ENCODE peak calls at places on chromosomes 4 and X, in ten cellular contexts. K is activated effector memory CD4-positive, alpha-beta T cell treated with Interleukin-2 at 50 U/mL for 16 hours; T is DMS79 treated with DMSO at 0.1 percent for 48 hours; O is A172; C is globus pallidus; Y is DMS153; M is NAMALWA; B is ELR; D is CD4-positive, alpha-beta T cell; X is activated T-cell treated with anti-CD3 and anti-CD28 coated beads for 24 hours. N is an unnamed sample.

GRCh38 chr4:180698550-180698949 is 1544.7 kb upstream of the TENM3 start:
- DNase-seq in B (no peak), K (no peak), X (no peak), Y (no peak), D (no peak), M (no peak), O (no peak), T (no peak), C (no peak), N (no peak)

GRCh38 chr4:159396151-159396550 is 293.3 kb downstream of the RAPGEF2 start:
- DNase-seq in K (no peak), C (no peak), O (no peak), X (no peak), B (no peak), M (no peak), D (no peak), Y (no peak), T (no peak), N (no peak)

GRCh38 chr4:136900706-136901105 is 631.6 kb downstream of the PCDH18 start:
- DNase-seq in O (peak), K (no peak), D (no peak), B (peak), T (no peak), Y (no peak), X (no peak), M (no peak), C (no peak), N (no peak)

GRCh38 chr4:185700048-185700447 is 111.9 kb downstream of the SORBS2 start:
- DNase-seq in D (no peak), X (no peak), M (no peak), O (peak), C (no peak), T (no peak), Y (no peak), B (peak), K (no peak), N (no peak)

GRCh38 chr4:39521253-39521908 is 5.9 kb downstream of the UGDH start:
- DNase-seq in Y (no peak), O (no peak), D (no peak), M (no peak), X (no peak), B (peak), C (no peak), T (no peak), K (no peak), N (no peak)

GRCh38 chr4:140308366-140309123 is 64.9 kb upstream of the SCOC start:
- DNase-seq in O (no peak), X (no peak), M (no peak), D (no peak), T (no peak), K (no peak), C (peak), Y (peak), B (peak), N (peak)

GRCh38 chrX:20300822-20301221 is 34.1 kb upstream of the RPS6KA3 start:
- DNase-seq in K (no peak), T (no peak), Y (no peak), C (no peak), D (no peak), O (no peak), B (no peak), X (no peak), M (no peak), N (peak)

GRCh38 chrX:20527458-20528099 is 260.9 kb upstream of the RPS6KA3 start:
- DNase-seq in D (no peak), O (no peak), T (peak), K (no peak), C (no peak), Y (peak), B (peak), X (no peak), M (peak), N (peak)

GRCh38 chr4:121057466-121057911 is 14.8 kb downstream of the NDNF start:
- DNase-seq in C (no peak), T (no peak), D (no peak), X (no peak), M (no peak), Y (no peak), B (no peak), K (no peak), O (no peak), N (no peak)

GRCh38 chr4:123811763-123812390 is 415.3 kb downstream of the SPRY1 start:
- DNase-seq in M (peak), Y (peak), C (peak), K (no peak), B (no peak), D (no peak), X (no peak), O (no peak), T (no peak), N (no peak)

GRCh38 chr4:68572653-68573052 is 3.5 kb downstream of the UGT2B17 start:
- DNase-seq in Y (no peak), T (no peak), O (no peak), K (no peak), C (no peak), B (peak), D (no peak), X (no peak), M (no peak), N (no peak)

GRCh38 chrX:119762718-119763117 is 4.3 kb downstream of the SOWAHD start:
- DNase-seq in O (peak), Y (no peak), X (no peak), T (no peak), K (no peak), D (no peak), C (no peak), M (peak), B (no peak), N (no peak)

GRCh38 chr4:40581254-40582140 is 48.2 kb downstream of the RBM47 start:
- DNase-seq in T (no peak), B (no peak), D (no peak), M (no peak), K (no peak), C (no peak), O (no peak), X (no peak), Y (no peak), N (no peak)

GRCh38 chrX:72713130-72713529 is 976 bp downstream of the PHKA1 start:
- DNase-seq in B (peak), K (no peak), D (no peak), T (no peak), O (no peak), C (no peak), X (no peak), M (no peak), Y (no peak), N (peak)

GRCh38 chrX:150035531-150035930 is 97.2 kb upstream of the EOLA2 start:
- DNase-seq in O (peak), M (no peak), X (no peak), K (no peak), B (peak), T (no peak), C (no peak), Y (no peak), D (no peak), N (peak)

GRCh38 chr4:67103001-67103737 is 442.1 kb downstream of the CENPC start:
- DNase-seq in O (no peak), D (no peak), T (no peak), B (no peak), C (peak), K (no peak), Y (no peak), X (no peak), M (peak), N (no peak)

GRCh38 chr4:80171656-80172055 is 25.6 kb upstream of the PRDM8 start:
- DNase-seq in M (no peak), T (no peak), Y (no peak), K (no peak), X (no peak), O (no peak), D (no peak), B (no peak), C (no peak), N (no peak)

GRCh38 chrX:69158166-69159040 is 6.8 kb downstream of the PJA1 start:
- DNase-seq in T (peak), K (no peak), B (peak), D (peak), C (no peak), Y (peak), O (peak), X (no peak), M (peak), N (peak)

GRCh38 chrX:130176354-130176776 is 4.6 kb downstream of the RAB33A start:
- DNase-seq in D (no peak), B (peak), Y (no peak), T (no peak), M (peak), O (no peak), X (no peak), K (no peak), C (no peak), N (no peak)

GRCh38 chr4:80202190-80202711 is 4.9 kb downstream of the PRDM8 start:
- DNase-seq in M (no peak), B (peak), C (peak), O (no peak), D (peak), X (peak), K (peak), T (peak), Y (peak), N (no peak)

GRCh38 chr4:60313616-60314015 is 886.5 kb upstream of the ADGRL3 start:
- DNase-seq in T (no peak), B (peak), D (no peak), Y (no peak), M (no peak), O (no peak), K (no peak), X (no peak), C (no peak), N (no peak)

GRCh38 chr4:87853108-87853507 is 20.3 kb downstream of the MEPE start:
- DNase-seq in X (no peak), C (peak), Y (peak), O (peak), B (peak), T (peak), D (no peak), M (peak), K (no peak), N (peak)

GRCh38 chr4:187232201-187232600 is 508.5 kb upstream of the FAT1 start:
- DNase-seq in Y (no peak), X (no peak), T (no peak), D (no peak), M (no peak), B (no peak), O (no peak), C (no peak), K (no peak), N (no peak)

GRCh38 chr4:8322794-8323704 is 53.5 kb downstream of the HTRA3 start:
- DNase-seq in Y (no peak), K (no peak), D (no peak), X (no peak), T (no peak), O (no peak), M (no peak), B (no peak), C (no peak), N (no peak)

GRCh38 chr4:158193171-158193749 is 17.0 kb upstream of the TMEM144 start:
- DNase-seq in C (peak), D (no peak), M (peak), O (peak), X (no peak), T (no peak), Y (peak), B (peak), K (no peak), N (peak)

GRCh38 chr4:56424697-56425514 is 10.5 kb downstream of the PPAT start:
- DNase-seq in D (peak), C (peak), K (no peak), T (no peak), B (peak), M (peak), O (peak), Y (no peak), X (no peak), N (peak)

GRCh38 chrX:38474543-38474942 is 86.8 kb upstream of the TSPAN7 start:
- DNase-seq in M (no peak), C (no peak), T (no peak), X (no peak), B (no peak), D (no peak), Y (no peak), O (no peak), K (no peak), N (no peak)

GRCh38 chr4:66688674-66689073 is 856.6 kb downstream of the CENPC start:
- DNase-seq in D (no peak), Y (peak), M (peak), C (peak), T (no peak), B (peak), K (no peak), O (peak), X (no peak), N (peak)

GRCh38 chrX:9390121-9390520 is 74.7 kb upstream of the TBL1X start:
- DNase-seq in D (no peak), M (no peak), X (no peak), O (no peak), T (no peak), Y (no peak), C (no peak), K (no peak), B (peak), N (no peak)

GRCh38 chrX:10648608-10649007 is 28.2 kb upstream of the MID1 start:
- DNase-seq in O (peak), M (no peak), D (no peak), Y (no peak), K (no peak), C (no peak), B (no peak), T (no peak), X (no peak), N (no peak)

GRCh38 chr4:85886665-85887064 is 411.7 kb downstream of the ARHGAP24 start:
- DNase-seq in D (no peak), O (no peak), Y (no peak), X (no peak), C (no peak), T (no peak), M (no peak), B (peak), K (no peak), N (no peak)

GRCh38 chr4:136371231-136371630 is 1161.1 kb downstream of the PCDH18 start:
- DNase-seq in C (no peak), M (no peak), B (no peak), T (no peak), X (no peak), D (no peak), K (no peak), O (no peak), Y (no peak), N (no peak)

GRCh38 chrX:144379156-144379555 is 495.3 kb downstream of the UBE2NL start:
- DNase-seq in M (no peak), K (no peak), C (no peak), T (no peak), Y (peak), D (no peak), B (no peak), X (no peak), O (no peak), N (no peak)

GRCh38 chr4:72390409-72390808 is 178.6 kb downstream of the ADAMTS3 start:
- DNase-seq in Y (no peak), D (no peak), M (no peak), K (no peak), B (peak), O (peak), X (no peak), T (no peak), C (no peak), N (peak)

GRCh38 chr4:8727546-8728510 is 135.3 kb downstream of the CPZ start:
- DNase-seq in C (no peak), Y (no peak), O (no peak), D (no peak), X (no peak), M (no peak), T (no peak), K (no peak), B (no peak), N (no peak)

GRCh38 chr4:77773101-77773500 is 46.1 kb downstream of the CNOT6L start:
- DNase-seq in B (peak), O (no peak), Y (no peak), K (no peak), D (no peak), X (no peak), T (no peak), M (no peak), C (no peak), N (no peak)

GRCh38 chrX:30885136-30885535 is 3.9 kb downstream of the TAB3 start:
- DNase-seq in T (no peak), M (no peak), D (no peak), Y (no peak), C (no peak), O (no peak), B (no peak), X (no peak), K (no peak), N (no peak)

GRCh38 chr4:58936436-58936835 is 1826.3 kb upstream of the IGFBP7 start:
- DNase-seq in M (no peak), Y (no peak), C (no peak), B (peak), D (no peak), O (peak), X (no peak), K (no peak), T (no peak), N (no peak)